ENCODE peak calls at places on chromosomes 7 and 10, in four cellular contexts. W is GM12878, R is HepG2, I is K562. J is an unnamed sample.

GRCh38 chr10:43118631-43119415 is 19.4 kb upstream of the CSGALNACT2 start:
- DNase-seq in W (no peak), R (no peak), I (no peak), J (no peak)

GRCh38 chr7:102063736-102064135 is 222.9 kb upstream of the SH2B2 start:
- DNase-seq in W (no peak), R (no peak), I (peak; percentile 69), J (peak; percentile 76)

GRCh38 chr10:114708717-114709352 is 50.8 kb upstream of the ABLIM1 start:
- DNase-seq in W (no peak), R (peak; percentile 13), I (no peak), J (no peak)

GRCh38 chr10:82463165-82463564 is 588.2 kb downstream of the NRG3 start:
- DNase-seq in W (no peak), R (no peak), I (no peak), J (no peak)

GRCh38 chr10:124020871-124021823 is 72.3 kb downstream of the CHST15 start:
- DNase-seq in W (no peak), R (no peak), I (no peak), J (no peak)

GRCh38 chr10:15209827-15210509 is 41.5 kb upstream of the NMT2 start:
- DNase-seq in W (peak; percentile 9), R (peak; percentile 69), I (peak; percentile 70), J (peak; percentile 88)

GRCh38 chr7:94375167-94375566 is 19.5 kb upstream of the COL1A2 start:
- DNase-seq in W (no peak), R (no peak), I (no peak), J (peak; percentile 30)

GRCh38 chr7:139035588-139036353 is at the start of gene ZC3HAV1L:
- DNase-seq in W (no peak), R (peak; percentile 31), I (peak; percentile 9), J (peak; percentile 55)

GRCh38 chr7:157384301-157384700 is 47.5 kb downstream of the DNAJB6 start:
- DNase-seq in W (no peak), R (no peak), I (no peak), J (no peak)

GRCh38 chr10:48555310-48556042 is 49.4 kb downstream of the ARHGAP22 start:
- DNase-seq in W (no peak), R (no peak), I (no peak), J (no peak)
- TF ChIP-seq CTCF in W (no peak), R (no peak), I (no peak), J (no peak)

GRCh38 chr7:108156897-108157605 is 26.9 kb upstream of the LAMB4 start:
- DNase-seq in W (no peak), R (no peak), I (no peak), J (no peak)

GRCh38 chr7:108157606-108158330 is 27.6 kb upstream of the LAMB4 start:
- DNase-seq in W (no peak), R (no peak), I (no peak), J (no peak)

GRCh38 chr7:108164342-108164741 is 34.2 kb upstream of the LAMB4 start:
- DNase-seq in W (no peak), R (no peak), I (no peak), J (no peak)

DNA sequence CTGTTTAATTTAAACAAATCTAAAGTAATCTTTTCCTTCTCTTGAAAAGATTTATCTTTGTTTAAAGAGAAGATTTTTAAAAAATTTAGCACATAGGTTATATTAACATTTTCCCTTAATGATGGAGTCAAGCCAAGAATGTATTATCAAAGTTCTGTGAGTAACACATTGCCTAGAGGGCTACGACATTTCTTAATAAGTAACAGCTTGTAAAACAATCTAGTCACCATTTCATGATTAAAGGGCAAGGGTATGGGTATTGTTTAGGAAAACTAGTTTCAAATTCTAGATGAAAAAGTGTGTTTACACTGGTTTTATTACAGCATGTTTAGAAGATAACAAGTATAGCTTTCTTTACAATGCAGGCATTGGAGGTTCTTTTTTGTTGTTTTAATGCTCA is 28.6 kb upstream of the LAMB4 start:
- DNase-seq in W (no peak), R (no peak), I (no peak), J (no peak)
- TF ChIP-seq CBFB in W (no peak), R (no peak), I (no peak), J (no peak)

GRCh38 chr7:36349626-36350025 is 40.0 kb upstream of the ANLN start:
- DNase-seq in W (no peak), R (no peak), I (no peak), J (no peak)

GRCh38 chr7:36348256-36348655 is 41.4 kb upstream of the ANLN start:
- DNase-seq in W (no peak), R (no peak), I (no peak), J (no peak)

GRCh38 chr7:36346260-36346831 is 43.3 kb upstream of the ANLN start:
- DNase-seq in W (no peak), R (no peak), I (no peak), J (no peak)

GRCh38 chr7:36344618-36345017 is 45.0 kb upstream of the ANLN start:
- DNase-seq in W (no peak), R (no peak), I (no peak), J (no peak)

GRCh38 chr7:36348771-36349170 is 40.9 kb upstream of the ANLN start:
- DNase-seq in W (no peak), R (no peak), I (no peak), J (no peak)
- TF ChIP-seq MAX in W (no peak), R (no peak), I (no peak), J (no peak)

DNA sequence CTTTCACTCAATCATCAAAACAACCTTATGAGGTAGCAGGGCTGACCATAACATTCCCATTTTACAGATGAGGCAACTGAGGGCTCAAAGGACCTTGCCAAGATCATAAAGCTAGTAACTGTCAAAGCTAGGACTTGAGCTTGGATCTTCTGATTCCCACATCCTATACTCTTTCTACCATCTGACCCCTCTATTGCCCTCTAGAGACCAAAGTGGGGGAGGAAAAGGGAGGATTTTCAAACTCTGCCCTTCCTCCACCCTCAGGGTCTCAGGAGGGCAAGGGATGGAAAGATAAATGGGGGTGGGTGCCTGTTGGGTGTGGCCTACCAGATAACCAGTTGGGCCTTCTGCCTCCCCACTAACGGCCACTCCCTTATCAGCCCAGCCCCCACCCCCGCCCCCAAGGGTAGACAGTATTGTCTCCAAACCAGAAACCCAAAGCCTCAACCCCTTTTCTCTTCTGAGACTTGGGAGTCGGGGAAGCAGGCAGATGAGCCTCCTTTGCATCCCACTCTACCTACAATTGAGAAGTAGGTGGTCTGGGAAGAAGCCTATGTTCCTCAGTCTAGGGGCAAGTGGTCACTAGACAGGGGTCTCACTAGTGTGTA is 7.9 kb downstream of the LDB1 start:
- DNase-seq in W (no peak), R (no peak), I (peak; percentile 73), J (no peak)
- TF ChIP-seq CTCF in W (peak; percentile 20), R (peak; percentile 52), I (peak; percentile 68), J (no peak)

GRCh38 chr10:25425776-25426175 is 251.0 kb downstream of the GPR158 start:
- DNase-seq in W (no peak), R (no peak), I (no peak), J (no peak)
- TF ChIP-seq CBFB in W (no peak), R (no peak), I (no peak), J (no peak)

GRCh38 chr10:3805227-3805790 is 20.3 kb upstream of the KLF6 start:
- DNase-seq in W (peak; percentile 71), R (no peak), I (peak; percentile 45), J (no peak)
- TF ChIP-seq MAX in W (no peak), R (no peak), I (no peak), J (no peak)

GRCh38 chr7:116802784-116803183 is 59.6 kb upstream of the CAPZA2 start:
- DNase-seq in W (no peak), R (peak; percentile 56), I (peak; percentile 69), J (no peak)
- TF ChIP-seq CTCF in W (peak; percentile 46), R (peak; percentile 64), I (peak; percentile 82), J (peak; percentile 27)